ENCODE peak calls at places on chromosomes 12 and 14, in six cellular contexts. O is stimulated activated naive CD8-positive, alpha-beta T cell treated with anti-CD3 and anti-CD28 coated beads, Interleukin-15, Interleukin-2, amounts not matched to agents 100 U/mL and 50 U/mL, for 24 hours; U is body of pancreas; Q is gastroesophageal sphincter; H is heart left ventricle; S is effector memory CD8-positive, alpha-beta T cell. L is an unnamed sample.
A peak's percentile ranks its signal among the peaks of the same experiment; 100 is the strongest.

GRCh38 chr12:30694971-30695326 is 720 bp downstream of the IPO8 start:
- ATAC-seq in O (no peak), U (peak; percentile 69), Q (peak; percentile 32), H (peak; percentile 27), S (no peak), L (peak; percentile 43)

GRCh38 chr12:49548481-49548821 is 9.6 kb downstream of the KCNH3 start:
- ATAC-seq in O (peak; percentile 35), U (no peak), Q (no peak), H (no peak), S (no peak), L (no peak)

GRCh38 chr12:125092108-125092871 is 27.1 kb downstream of the AACS start:
- ATAC-seq in O (no peak), U (no peak), Q (no peak), H (peak; percentile 60), S (no peak), L (no peak)

GRCh38 chr12:7161327-7161726 is 28.2 kb upstream of the PEX5 start:
- ATAC-seq in O (no peak), U (no peak), Q (no peak), H (no peak), S (no peak), L (no peak)

GRCh38 chr12:51821423-51822260 is 26.9 kb downstream of the FIGNL2 start:
- ATAC-seq in O (no peak), U (no peak), Q (no peak), H (no peak), S (peak; percentile 23), L (peak; percentile 17)

GRCh38 chr12:26443309-26443708 is 247.9 kb downstream of the SSPN start:
- ATAC-seq in O (no peak), U (no peak), Q (no peak), H (no peak), S (no peak), L (no peak)

GRCh38 chr12:91866566-91866965 is 279.1 kb downstream of the BTG1 start:
- ATAC-seq in O (no peak), U (no peak), Q (peak; percentile 62), H (peak; percentile 64), S (no peak), L (no peak)

GRCh38 chr12:130768120-130768519 is 52.0 kb upstream of the RIMBP2 start:
- ATAC-seq in O (peak; percentile 49), U (no peak), Q (no peak), H (no peak), S (no peak), L (peak; percentile 84)

GRCh38 chr12:68809190-68810026 is 1.4 kb downstream of the MDM2 start:
- ATAC-seq in O (no peak), U (no peak), Q (no peak), H (no peak), S (no peak), L (peak; percentile 0)

GRCh38 chr14:93902619-93903307 is 24.4 kb upstream of the FAM181A start:
- ATAC-seq in O (no peak), U (no peak), Q (no peak), H (no peak), S (no peak), L (no peak)

GRCh38 chr12:120536064-120536791 is 2.1 kb downstream of the RNF10 start:
- ATAC-seq in O (no peak), U (no peak), Q (no peak), H (no peak), S (peak; percentile 23), L (no peak)

GRCh38 chr12:129727100-129727499 is 176.7 kb downstream of the TMEM132D start:
- ATAC-seq in O (no peak), U (no peak), Q (no peak), H (no peak), S (no peak), L (no peak)

GRCh38 chr12:104788848-104789271 is 169.2 kb downstream of the SLC41A2 start:
- ATAC-seq in O (no peak), U (no peak), Q (no peak), H (no peak), S (no peak), L (no peak)

GRCh38 chr14:77605392-77605978 is 11.0 kb downstream of the SPTLC2 start:
- ATAC-seq in O (no peak), U (no peak), Q (no peak), H (no peak), S (no peak), L (no peak)

GRCh38 chr12:31232361-31232965 is 93.5 kb downstream of the SINHCAF start:
- ATAC-seq in O (no peak), U (no peak), Q (no peak), H (no peak), S (no peak), L (no peak)

GRCh38 chr14:49858383-49858782 is 5.8 kb upstream of the NEMF start:
- ATAC-seq in O (no peak), U (no peak), Q (no peak), H (no peak), S (no peak), L (peak; percentile 55)

GRCh38 chr12:4118017-4118510 is 155.5 kb upstream of the CCND2 start:
- ATAC-seq in O (no peak), U (peak; percentile 12), Q (peak; percentile 53), H (peak; percentile 70), S (peak; percentile 66), L (peak; percentile 0)

GRCh38 chr12:91778938-91779400 is 366.7 kb downstream of the BTG1 start:
- ATAC-seq in O (peak; percentile 98), U (peak; percentile 67), Q (peak; percentile 86), H (peak; percentile 65), S (peak; percentile 91), L (peak; percentile 95)

GRCh38 chr14:56894591-56894991 is 84.3 kb upstream of the OTX2 start:
- ATAC-seq in O (no peak), U (no peak), Q (no peak), H (no peak), S (no peak), L (no peak)

GRCh38 chr14:58942516-58942915 is 246.0 kb upstream of the DAAM1 start:
- ATAC-seq in O (no peak), U (no peak), Q (no peak), H (no peak), S (no peak), L (no peak)

GRCh38 chr12:24795699-24796385 is 153.1 kb downstream of the BCAT1 start:
- ATAC-seq in O (peak; percentile 59), U (no peak), Q (no peak), H (no peak), S (peak; percentile 51), L (peak; percentile 85)

GRCh38 chr14:93977790-93978581 is 1.6 kb upstream of the ASB2 start:
- ATAC-seq in O (peak; percentile 87), U (no peak), Q (no peak), H (no peak), S (peak; percentile 94), L (peak; percentile 81)

GRCh38 chr12:120394483-120395367 is 25.8 kb upstream of the MSI1 start:
- ATAC-seq in O (no peak), U (peak; percentile 92), Q (no peak), H (no peak), S (no peak), L (no peak)

GRCh38 chr14:68211886-68212285 is 392.3 kb downstream of the RAD51B start:
- ATAC-seq in O (no peak), U (no peak), Q (no peak), H (no peak), S (no peak), L (no peak)

GRCh38 chr12:132205271-132206092 is 61.2 kb downstream of the NOC4L start:
- ATAC-seq in O (no peak), U (no peak), Q (peak; percentile 52), H (no peak), S (no peak), L (no peak)

GRCh38 chr14:71410578-71411279 is 503.5 kb downstream of the PCNX1 start:
- ATAC-seq in O (no peak), U (no peak), Q (no peak), H (no peak), S (no peak), L (peak; percentile 79)

GRCh38 chr14:60356921-60357550 is 108.0 kb downstream of the PPM1A start:
- ATAC-seq in O (no peak), U (no peak), Q (no peak), H (no peak), S (no peak), L (no peak)

GRCh38 chr14:96486705-96487104 is 15.5 kb upstream of the PAPOLA start:
- ATAC-seq in O (no peak), U (no peak), Q (no peak), H (no peak), S (no peak), L (no peak)

GRCh38 chr12:25256826-25257225 is 6.1 kb upstream of the KRAS start:
- ATAC-seq in O (no peak), U (peak; percentile 71), Q (no peak), H (no peak), S (no peak), L (no peak)

GRCh38 chr12:94173660-94174265 is 25.4 kb downstream of the PLXNC1 start:
- ATAC-seq in O (peak; percentile 17), U (no peak), Q (no peak), H (peak; percentile 23), S (peak; percentile 31), L (no peak)

GRCh38 chr14:97056086-97056485 is 258.9 kb downstream of the VRK1 start:
- ATAC-seq in O (no peak), U (no peak), Q (no peak), H (no peak), S (no peak), L (no peak)

GRCh38 chr14:36996857-36997590 is 175.4 kb downstream of the SLC25A21 start:
- ATAC-seq in O (no peak), U (no peak), Q (no peak), H (no peak), S (no peak), L (no peak)

GRCh38 chr12:71935594-71935993 is 3.1 kb upstream of the TPH2 start:
- ATAC-seq in O (peak; percentile 23), U (no peak), Q (no peak), H (no peak), S (no peak), L (peak; percentile 94)

GRCh38 chr12:45208604-45209487 is 7.0 kb upstream of the ANO6 start:
- ATAC-seq in O (peak; percentile 36), U (no peak), Q (no peak), H (no peak), S (no peak), L (peak; percentile 24)